ENCODE peak calls at places on chromosomes 3 and 15, in five cellular contexts. D is CD8-positive, alpha-beta T cell; O is right lobe of liver; H is heart left ventricle; P is MM.1S. I is an unnamed sample.
A peak's percentile ranks its signal among the peaks of the same experiment; 100 is the strongest.

GRCh38 chr3:122315619-122316018 is 9.4 kb upstream of the CSTA start:
- DNase-seq in D (no peak), O (no peak), P (no peak), H (no peak), I (no peak)

GRCh38 chr15:69145149-69145693 is 15.2 kb upstream of the GLCE start:
- DNase-seq in H (no peak), D (no peak), P (no peak), O (no peak), I (no peak)

GRCh38 chr3:14842277-14842676 is 23.5 kb downstream of the FGD5 start:
- DNase-seq in D (no peak), H (peak; percentile 12), O (no peak), P (no peak), I (no peak)

GRCh38 chr3:186255703-186256331 is 106.2 kb downstream of the DGKG start:
- DNase-seq in D (no peak), O (no peak), P (no peak), H (no peak), I (peak; percentile 80)

GRCh38 chr3:13497386-13497785 is 17.3 kb downstream of the HDAC11 start:
- DNase-seq in D (no peak), H (no peak), O (no peak), P (no peak), I (no peak)

GRCh38 chr3:43031490-43032216 is 52.5 kb downstream of the GASK1A start:
- DNase-seq in P (no peak), D (no peak), O (no peak), H (no peak), I (no peak)

GRCh38 chr3:77605308-77605707 is 565.4 kb downstream of the ROBO2 start:
- DNase-seq in O (no peak), P (no peak), H (no peak), D (no peak), I (no peak)

GRCh38 chr3:107816082-107816481 is 274.7 kb downstream of the CD47 start:
- DNase-seq in H (no peak), O (no peak), P (no peak), D (no peak), I (no peak)

GRCh38 chr3:98188553-98188952 is 22.1 kb downstream of the OR5H15 start:
- DNase-seq in P (peak; percentile 35), O (no peak), D (no peak), H (no peak), I (no peak)

GRCh38 chr3:186705882-186706780 is 11.0 kb upstream of the KNG1 start:
- DNase-seq in P (peak; percentile 89), H (no peak), O (no peak), D (no peak), I (no peak)

GRCh38 chr15:59437473-59437776 is 561 bp upstream of the FAM81A start:
- DNase-seq in P (no peak), O (no peak), H (no peak), D (no peak), I (no peak)

GRCh38 chr15:77473328-77473727 is 52.6 kb downstream of the HMG20A start:
- DNase-seq in P (no peak), O (no peak), D (no peak), H (no peak), I (no peak)

GRCh38 chr15:25900901-25901300 is 37.8 kb upstream of the ATP10A start:
- DNase-seq in O (no peak), D (no peak), P (no peak), H (no peak), I (no peak)

GRCh38 chr3:126153695-126154360 is 26.6 kb downstream of the ALDH1L1 start:
- DNase-seq in H (no peak), D (no peak), P (no peak), O (no peak), I (peak; percentile 46)

GRCh38 chr15:101063891-101064794 is 145.0 kb downstream of the LRRK1 start:
- DNase-seq in O (no peak), P (no peak), H (peak; percentile 41), D (no peak), I (peak; percentile 58)

GRCh38 chr15:75037685-75038084 is 14.3 kb downstream of the PPCDC start:
- DNase-seq in H (no peak), D (no peak), P (no peak), O (no peak), I (no peak)
- H3K4me3 ChIP-seq in H (no peak overlapping the region), D (no peak overlapping the region), P (no peak overlapping the region), O (no peak overlapping the region), I (no peak overlapping the region)

GRCh38 chr15:40843885-40844542 is at the start of gene SPINT1:
- DNase-seq in H (no peak), D (no peak), P (peak; percentile 47), O (no peak), I (peak; percentile 89)

GRCh38 chr15:40844543-40844981 is 714 bp downstream of the SPINT1 start:
- DNase-seq in O (peak; percentile 40), H (no peak), D (no peak), P (peak; percentile 39), I (peak; percentile 79)

GRCh38 chr15:40841741-40842140 is 2.1 kb upstream of the SPINT1 start:
- DNase-seq in H (no peak), D (no peak), O (no peak), P (no peak), I (no peak)

GRCh38 chr15:40845036-40845435 is 1.2 kb downstream of the SPINT1 start:
- DNase-seq in H (no peak), P (no peak), O (no peak), D (no peak), I (no peak)

DNA sequence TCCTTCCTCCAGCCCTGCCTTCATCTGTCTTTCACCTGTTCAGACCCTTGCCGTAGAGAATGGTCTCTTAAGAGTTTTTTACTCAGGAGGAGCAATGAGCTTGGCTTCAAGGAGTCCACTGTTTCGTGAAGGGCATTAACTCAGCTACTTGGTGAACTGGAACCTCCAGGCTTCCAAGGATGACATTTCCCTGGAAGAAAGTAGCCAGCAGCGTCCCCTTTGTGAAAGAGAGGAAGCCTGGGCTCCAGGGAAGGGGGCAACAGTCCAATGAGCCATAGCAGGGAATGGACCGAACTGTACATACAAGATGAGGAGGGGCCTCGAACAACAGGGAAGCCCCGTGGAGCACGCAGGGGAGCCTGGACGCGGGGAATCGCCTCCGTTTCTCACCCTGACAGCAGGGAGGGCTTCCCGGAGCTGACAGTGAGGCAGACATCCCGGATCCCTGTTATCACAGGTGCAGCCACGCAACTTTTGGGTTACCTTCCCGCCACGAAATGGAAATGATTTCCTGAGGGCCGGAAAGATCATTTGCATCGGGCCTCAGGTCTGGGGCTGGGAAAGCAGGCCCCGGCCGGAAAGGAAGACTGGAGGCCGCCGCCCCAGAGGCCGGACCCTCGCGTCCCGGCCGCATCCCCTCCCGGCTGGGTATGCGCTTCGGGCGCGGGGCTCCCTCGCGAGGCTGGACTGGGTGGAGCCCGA is 514 bp upstream of the SPINT1 start:
- DNase-seq in H (no peak), O (no peak), P (no peak), D (no peak), I (no peak)
- H3K27ac ChIP-seq in H (no peak overlapping the region), O (no peak overlapping the region), P (no peak overlapping the region), D (no peak overlapping the region), I (peak overlapping the region; percentile 83)

GRCh38 chr3:138862924-138863775 is 28.4 kb upstream of the PIK3CB start:
- DNase-seq in H (peak; percentile 43), O (peak; percentile 70), P (no peak), D (no peak), I (no peak)
- H3K4me3 ChIP-seq in H (peak overlapping the region; percentile 37), O (no peak overlapping the region), P (no peak overlapping the region), D (no peak overlapping the region), I (no peak overlapping the region)

DNA sequence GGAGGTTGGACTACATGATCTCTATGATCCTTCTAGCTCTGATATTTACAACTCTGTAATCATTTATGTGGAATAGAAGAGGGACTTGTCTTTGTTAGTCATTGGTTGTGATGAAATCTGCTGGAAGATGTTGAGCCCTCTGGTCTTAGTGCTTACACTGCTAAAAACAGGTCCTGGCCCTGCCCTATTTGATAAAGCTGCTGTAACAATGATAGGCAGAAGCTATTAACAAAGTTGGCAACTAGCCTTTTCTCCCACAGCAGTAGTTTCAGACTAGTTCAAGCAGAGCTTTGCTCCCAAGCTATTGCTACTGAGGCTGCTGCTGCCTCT is 139.9 kb downstream of the RBPMS2 start:
- DNase-seq in P (no peak), D (no peak), H (peak; percentile 34), O (no peak), I (no peak)
- H3K27ac ChIP-seq in P (no peak overlapping the region), D (peak overlapping the region; percentile 36), H (peak overlapping the region; percentile 24), O (peak overlapping the region; percentile 13), I (peak overlapping the region; percentile 40)

GRCh38 chr15:67505675-67506572 is 15.0 kb upstream of the C15orf61 start:
- DNase-seq in H (no peak), D (no peak), P (no peak), O (no peak), I (no peak)

GRCh38 chr15:67501836-67502461 is 19.0 kb upstream of the C15orf61 start:
- DNase-seq in P (no peak), D (no peak), O (no peak), H (no peak), I (no peak)

GRCh38 chr15:67504061-67504460 is 16.9 kb upstream of the C15orf61 start:
- DNase-seq in D (no peak), P (no peak), H (no peak), O (no peak), I (no peak)

GRCh38 chr15:67506775-67507747 is 13.9 kb upstream of the C15orf61 start:
- DNase-seq in D (no peak), H (no peak), P (no peak), O (no peak), I (no peak)

DNA sequence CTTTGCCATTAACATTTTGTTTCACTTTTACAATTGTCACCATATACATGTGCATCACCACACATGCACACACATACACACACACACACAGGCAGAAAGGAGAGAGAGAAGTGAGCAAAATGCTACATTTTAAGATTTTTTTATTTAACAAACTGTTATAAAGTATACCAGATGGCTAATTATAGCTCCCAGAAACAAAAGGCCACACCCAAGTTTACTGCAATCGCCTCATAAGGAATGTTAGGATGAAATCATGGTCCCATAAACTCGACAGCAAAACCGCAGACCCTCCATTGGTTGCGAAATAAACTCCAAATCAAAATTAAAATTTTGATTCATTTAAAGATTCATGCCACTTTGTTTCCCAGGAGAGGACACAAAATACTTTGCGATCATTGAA is 16.1 kb upstream of the C15orf61 start:
- DNase-seq in H (no peak), O (no peak), D (no peak), P (no peak), I (no peak)
- H3K4me3 ChIP-seq in H (no peak overlapping the region), O (no peak overlapping the region), D (no peak overlapping the region), P (no peak overlapping the region), I (no peak overlapping the region)

GRCh38 chr3:128698211-128699011 is 27.6 kb upstream of the RAB7A start:
- DNase-seq in H (peak; percentile 50), O (peak; percentile 58), D (no peak), P (no peak), I (peak; percentile 78)
- H3K27ac ChIP-seq in H (peak overlapping the region; percentile 78), O (peak overlapping the region; percentile 6), D (no peak overlapping the region), P (no peak overlapping the region), I (peak overlapping the region; percentile 76)

I was measured in upper lobe of right lung.